ENCODE peak calls at places on chromosomes 16 and 17, in six cellular contexts. A is WERI-Rb-1; J is lung; I is retinal pigment epithelial cell; G is CD4-positive, alpha-beta T cell; W is GM10248. V is an unnamed sample.

GRCh38 chr17:75557075-75557851 is 30.3 kb upstream of the MYO15B start:
- DNase-seq in A (peak), J (peak), I (no peak), G (no peak), W (no peak), V (no peak)

GRCh38 chr17:16068323-16068722 is 68.7 kb downstream of the TTC19 start:
- DNase-seq in A (no peak), J (no peak), I (no peak), G (no peak), W (no peak), V (no peak)

GRCh38 chr17:48792033-48792798 is 24.8 kb downstream of the TTLL6 start:
- DNase-seq in A (no peak), J (no peak), I (no peak), G (no peak), W (no peak), V (no peak)

GRCh38 chr16:253833-254232 is 19.2 kb downstream of the FAM234A start:
- DNase-seq in A (no peak), J (no peak), I (no peak), G (no peak), W (no peak), V (no peak)

GRCh38 chr17:41967921-41968578 is 1.5 kb downstream of the CNP start:
- DNase-seq in A (no peak), J (no peak), I (no peak), G (no peak), W (no peak), V (no peak)

GRCh38 chr17:50100921-50101345 is 5.8 kb downstream of the PDK2 start:
- DNase-seq in A (no peak), J (no peak), I (no peak), G (no peak), W (no peak), V (no peak)

GRCh38 chr17:39239640-39240314 is 14.0 kb upstream of the STAC2 start:
- DNase-seq in A (peak), J (peak), I (no peak), G (peak), W (peak), V (no peak)

GRCh38 chr17:33940769-33941168 is 314.3 kb upstream of the CCL2 start:
- DNase-seq in A (no peak), J (no peak), I (no peak), G (no peak), W (no peak), V (no peak)

GRCh38 chr17:9936075-9936474 is 31.0 kb upstream of the RCVRN start:
- DNase-seq in A (no peak), J (no peak), I (no peak), G (no peak), W (no peak), V (no peak)

GRCh38 chr17:81858967-81859905 is 1.1 kb downstream of the P4HB start:
- DNase-seq in A (no peak), J (no peak), I (no peak), G (no peak), W (no peak), V (no peak)

GRCh38 chr17:66673668-66674276 is 161.1 kb upstream of the CACNG5 start:
- DNase-seq in A (peak), J (peak), I (no peak), G (peak), W (no peak), V (peak)

GRCh38 chr16:20878682-20879147 is 21.4 kb downstream of the DCUN1D3 start:
- DNase-seq in A (no peak), J (no peak), I (no peak), G (no peak), W (no peak), V (no peak)

GRCh38 chr16:67304006-67304405 is 22.5 kb downstream of the KCTD19 start:
- DNase-seq in A (no peak), J (no peak), I (no peak), G (no peak), W (no peak), V (no peak)

GRCh38 chr17:80169784-80170500 is at the start of gene CARD14:
- DNase-seq in A (no peak), J (peak), I (no peak), G (no peak), W (no peak), V (peak)

GRCh38 chr16:57690782-57691471 is 3.7 kb upstream of the DRC7 start:
- DNase-seq in A (no peak), J (no peak), I (no peak), G (no peak), W (no peak), V (no peak)

GRCh38 chr17:30093463-30094147 is 23.0 kb upstream of the NSRP1 start:
- DNase-seq in A (peak), J (no peak), I (no peak), G (peak), W (peak), V (peak)

GRCh38 chr16:28140788-28141618 is 70.8 kb downstream of the XPO6 start:
- DNase-seq in A (no peak), J (peak), I (no peak), G (peak), W (peak), V (no peak)

GRCh38 chr17:74037320-74037719 is 166.2 kb upstream of the RPL38 start:
- DNase-seq in A (peak), J (no peak), I (no peak), G (no peak), W (no peak), V (peak)

GRCh38 chr17:65455972-65456343 is 105.5 kb downstream of the AXIN2 start:
- DNase-seq in A (peak), J (peak), I (peak), G (peak), W (no peak), V (no peak)

GRCh38 chr17:40443196-40443987 is at the start of gene IGFBP4:
- DNase-seq in A (peak), J (peak), I (no peak), G (peak), W (peak), V (peak)

GRCh38 chr17:79691931-79692330 is 38.8 kb upstream of the ENPP7 start:
- DNase-seq in A (no peak), J (no peak), I (no peak), G (no peak), W (no peak), V (no peak)

GRCh38 chr16:88703486-88704309 is 2.5 kb downstream of the RNF166 start:
- DNase-seq in A (no peak), J (peak), I (no peak), G (peak), W (peak), V (no peak)

GRCh38 chr17:80559688-80560290 is 15.2 kb downstream of the RPTOR start:
- DNase-seq in A (no peak), J (no peak), I (no peak), G (no peak), W (no peak), V (no peak)

GRCh38 chr16:78437352-78437968 is 338.0 kb downstream of the WWOX start:
- DNase-seq in A (peak), J (no peak), I (no peak), G (peak), W (peak), V (no peak)

GRCh38 chr17:47624727-47625068 is 25.0 kb upstream of the KPNB1 start:
- DNase-seq in A (no peak), J (no peak), I (no peak), G (no peak), W (no peak), V (no peak)

DNA sequence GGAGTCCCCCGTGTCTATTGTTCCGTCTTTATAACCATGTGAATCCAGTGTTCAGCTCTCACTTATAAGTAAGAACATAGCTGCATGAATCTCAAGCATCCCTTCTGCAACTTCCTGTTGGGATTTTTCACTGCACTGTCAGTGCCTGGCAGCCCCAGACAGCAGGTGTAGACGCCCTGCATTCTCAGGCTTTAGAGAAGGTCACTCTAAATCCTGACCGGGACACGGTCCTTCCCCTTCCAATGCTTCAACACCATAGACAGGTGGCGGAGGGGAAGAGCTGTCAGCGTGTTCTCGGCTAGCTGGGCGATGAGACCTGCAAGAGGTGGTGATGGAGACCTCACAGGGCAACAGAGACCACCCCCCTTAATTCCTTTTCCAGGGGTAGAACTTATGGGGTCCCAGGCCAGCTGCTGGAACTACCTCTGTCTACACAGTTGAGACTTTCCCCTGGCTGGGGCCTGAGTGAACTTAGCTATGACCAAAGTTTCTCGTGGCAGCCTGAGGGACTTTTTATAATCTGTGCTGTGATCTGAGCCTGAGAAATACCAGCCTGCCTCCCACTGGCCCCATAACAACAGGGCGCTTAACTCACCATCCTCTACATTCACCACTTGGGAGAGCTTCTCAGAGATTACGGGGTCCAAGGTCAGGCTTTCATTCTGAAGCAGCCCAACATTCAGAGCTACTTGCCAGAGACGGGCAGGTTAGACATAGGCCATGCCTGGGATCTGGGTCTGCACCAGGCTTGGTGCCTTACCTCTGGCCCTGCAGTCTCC is 143.2 kb upstream of the TNRC6C start:
- DNase-seq in A (peak), J (no peak), I (no peak), G (no peak), W (no peak), V (no peak)
- TF ChIP-seq CTCF in A (peak), J (no peak), I (peak), G (no peak), W (no peak), V (no peak)

GRCh38 chr17:44541884-44542581 is 15.3 kb upstream of the FZD2 start:
- DNase-seq in A (peak), J (no peak), I (no peak), G (no peak), W (no peak), V (no peak)
- TF ChIP-seq CTCF in A (no peak), J (no peak), I (no peak), G (no peak), W (no peak), V (no peak)

GRCh38 chr17:59534583-59534982 is 30.8 kb upstream of the DHX40 start:
- DNase-seq in A (no peak), J (no peak), I (no peak), G (no peak), W (no peak), V (no peak)
- TF ChIP-seq CTCF in A (no peak), J (no peak), I (peak), G (no peak), W (no peak), V (no peak)

DNA sequence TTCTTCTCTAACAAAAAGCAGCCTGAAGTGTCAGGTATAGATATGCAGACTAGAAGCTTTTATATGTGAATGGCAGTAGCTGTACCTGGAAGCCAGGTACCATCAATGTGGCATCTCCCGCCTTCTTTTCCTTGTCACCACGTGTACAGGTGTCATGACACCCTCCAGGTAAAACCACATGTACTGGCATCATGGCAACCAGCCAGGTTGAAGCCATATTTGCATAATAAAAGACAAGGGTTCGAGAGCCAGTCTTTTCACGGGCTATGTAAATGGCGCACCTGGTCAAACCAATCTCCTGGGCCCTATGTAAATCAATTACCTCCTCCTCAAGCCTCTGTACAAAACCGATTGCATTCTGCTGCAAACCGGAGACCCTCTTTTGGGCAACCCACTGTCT is 541.3 kb downstream of the CDH11 start:
- DNase-seq in A (no peak), J (no peak), I (no peak), G (no peak), W (no peak), V (no peak)
- TF ChIP-seq CTCF in A (no peak), J (no peak), I (no peak), G (no peak), W (no peak), V (no peak)

GRCh38 chr16:62225675-62226074 is 189.4 kb upstream of the CDH8 start:
- DNase-seq in A (peak), J (peak), I (no peak), G (peak), W (peak), V (peak)
- TF ChIP-seq CTCF in A (peak), J (no peak), I (peak), G (no peak), W (no peak), V (peak)

GRCh38 chr16:7303014-7303676 is 29.5 kb upstream of the RBFOX1 start:
- DNase-seq in A (no peak), J (no peak), I (no peak), G (no peak), W (no peak), V (no peak)
- TF ChIP-seq CTCF in A (no peak), J (no peak), I (no peak), G (no peak), W (no peak), V (no peak)

V was measured in mesothelial cell of epicardium.